ENCODE peak calls at places on chromosome 11, in ten cellular contexts. One of them, this sample, is unnamed.

GRCh38 chr11:109853156-109853776 is 239.9 kb upstream of the ZC3H12C start:
- DNase-seq in kidney: no peak
- DNase-seq in mammary epithelial cell: peak
- DNase-seq in IMR-90: peak
- DNase-seq in tibial artery: no peak
- DNase-seq in pancreas: no peak
- DNase-seq in OCI-LY7: peak
- DNase-seq in heart left ventricle: no peak
- DNase-seq in WERI-Rb-1: peak
- DNase-seq in gastrocnemius medialis: no peak
- DNase-seq in this sample: no peak

GRCh38 chr11:64918056-64918455 is 1.0 kb upstream of the ATG2A start:
- DNase-seq in kidney: no peak
- DNase-seq in mammary epithelial cell: no peak
- DNase-seq in IMR-90: peak
- DNase-seq in tibial artery: no peak
- DNase-seq in pancreas: no peak
- DNase-seq in OCI-LY7: peak
- DNase-seq in heart left ventricle: no peak
- DNase-seq in WERI-Rb-1: no peak
- DNase-seq in gastrocnemius medialis: no peak
- DNase-seq in this sample: no peak

GRCh38 chr11:44502506-44502905 is 63.0 kb upstream of the CD82 start:
- DNase-seq in kidney: no peak
- DNase-seq in mammary epithelial cell: no peak
- DNase-seq in IMR-90: no peak
- DNase-seq in tibial artery: no peak
- DNase-seq in pancreas: no peak
- DNase-seq in OCI-LY7: no peak
- DNase-seq in heart left ventricle: no peak
- DNase-seq in WERI-Rb-1: no peak
- DNase-seq in gastrocnemius medialis: no peak
- DNase-seq in this sample: no peak

GRCh38 chr11:6545917-6546605 is 49.0 kb downstream of the DNHD1 start:
- DNase-seq in kidney: no peak
- DNase-seq in mammary epithelial cell: no peak
- DNase-seq in IMR-90: no peak
- DNase-seq in tibial artery: no peak
- DNase-seq in pancreas: peak
- DNase-seq in OCI-LY7: no peak
- DNase-seq in heart left ventricle: peak
- DNase-seq in WERI-Rb-1: no peak
- DNase-seq in gastrocnemius medialis: peak
- DNase-seq in this sample: no peak

GRCh38 chr11:105144887-105145286 is 5.3 kb upstream of the CARD18 start:
- DNase-seq in kidney: no peak
- DNase-seq in mammary epithelial cell: peak
- DNase-seq in IMR-90: peak
- DNase-seq in tibial artery: no peak
- DNase-seq in pancreas: no peak
- DNase-seq in OCI-LY7: no peak
- DNase-seq in heart left ventricle: no peak
- DNase-seq in WERI-Rb-1: no peak
- DNase-seq in gastrocnemius medialis: no peak
- DNase-seq in this sample: no peak

GRCh38 chr11:26830218-26830617 is 108.4 kb upstream of the SLC5A12 start:
- DNase-seq in kidney: no peak
- DNase-seq in mammary epithelial cell: no peak
- DNase-seq in IMR-90: no peak
- DNase-seq in tibial artery: no peak
- DNase-seq in pancreas: no peak
- DNase-seq in OCI-LY7: no peak
- DNase-seq in heart left ventricle: no peak
- DNase-seq in WERI-Rb-1: no peak
- DNase-seq in gastrocnemius medialis: no peak
- DNase-seq in this sample: no peak

GRCh38 chr11:91093141-91093540 is 870.3 kb upstream of the CHORDC1 start:
- DNase-seq in kidney: no peak
- DNase-seq in mammary epithelial cell: no peak
- DNase-seq in IMR-90: no peak
- DNase-seq in tibial artery: no peak
- DNase-seq in pancreas: no peak
- DNase-seq in OCI-LY7: no peak
- DNase-seq in heart left ventricle: no peak
- DNase-seq in WERI-Rb-1: no peak
- DNase-seq in gastrocnemius medialis: no peak
- DNase-seq in this sample: no peak

GRCh38 chr11:130827697-130828377 is 88.4 kb downstream of the SNX19 start:
- DNase-seq in kidney: peak
- DNase-seq in mammary epithelial cell: peak
- DNase-seq in IMR-90: peak
- DNase-seq in tibial artery: peak
- DNase-seq in pancreas: peak
- DNase-seq in OCI-LY7: no peak
- DNase-seq in heart left ventricle: peak
- DNase-seq in WERI-Rb-1: peak
- DNase-seq in gastrocnemius medialis: peak
- DNase-seq in this sample: peak

GRCh38 chr11:66073669-66074068 is 3.6 kb downstream of the PACS1 start:
- DNase-seq in kidney: no peak
- DNase-seq in mammary epithelial cell: no peak
- DNase-seq in IMR-90: no peak
- DNase-seq in tibial artery: no peak
- DNase-seq in pancreas: no peak
- DNase-seq in OCI-LY7: no peak
- DNase-seq in heart left ventricle: no peak
- DNase-seq in WERI-Rb-1: no peak
- DNase-seq in gastrocnemius medialis: no peak
- DNase-seq in this sample: no peak

GRCh38 chr11:113473983-113474361 is 1.2 kb downstream of the DRD2 start:
- DNase-seq in kidney: no peak
- DNase-seq in mammary epithelial cell: no peak
- DNase-seq in IMR-90: no peak
- DNase-seq in tibial artery: no peak
- DNase-seq in pancreas: no peak
- DNase-seq in OCI-LY7: no peak
- DNase-seq in heart left ventricle: no peak
- DNase-seq in WERI-Rb-1: no peak
- DNase-seq in gastrocnemius medialis: no peak
- DNase-seq in this sample: no peak

DNA sequence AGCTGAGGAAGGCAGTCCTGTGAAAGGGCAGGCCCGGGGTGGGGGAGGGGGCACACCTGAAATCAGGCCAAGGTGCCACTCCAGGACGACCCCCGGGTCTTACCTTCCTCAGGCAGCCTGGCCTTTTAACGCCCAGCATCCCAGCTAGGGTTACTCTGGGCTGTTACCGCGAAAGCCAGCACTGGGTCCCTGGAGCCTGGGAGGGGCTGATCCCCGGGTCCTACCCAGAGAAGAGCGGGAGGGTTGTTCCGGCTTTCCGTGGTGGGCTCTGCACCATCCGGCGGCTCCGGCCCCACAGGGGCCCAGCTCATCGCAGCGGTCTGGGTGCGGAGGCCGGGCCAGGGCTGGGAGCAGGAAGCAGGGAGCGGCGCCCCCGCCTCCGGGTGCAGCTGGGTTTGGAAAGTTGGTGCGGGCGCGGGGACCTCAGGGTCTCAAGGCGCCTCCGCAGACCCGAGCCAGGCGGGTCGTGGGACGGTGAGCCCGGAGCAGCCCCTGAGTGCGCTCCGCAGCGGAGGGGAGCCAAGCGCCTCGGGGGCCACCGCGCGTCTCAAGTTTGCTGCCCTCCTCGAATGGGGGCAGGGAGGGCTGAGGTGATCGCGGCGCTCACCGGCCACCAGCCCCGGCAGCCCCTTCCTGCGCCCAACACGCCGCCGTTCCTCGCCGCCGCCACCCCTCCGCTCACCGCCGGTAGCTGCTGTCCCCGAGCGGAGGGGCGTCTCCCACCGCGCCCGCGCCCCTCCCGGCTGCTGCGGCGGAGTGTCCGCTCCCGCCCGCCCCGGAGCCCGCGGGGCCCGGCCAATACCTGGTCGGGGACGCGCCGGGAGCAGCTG is 831 bp downstream of the CHST1 start:
- DNase-seq in kidney: peak
- DNase-seq in mammary epithelial cell: no peak
- DNase-seq in IMR-90: no peak
- DNase-seq in tibial artery: no peak
- DNase-seq in pancreas: no peak
- DNase-seq in OCI-LY7: no peak
- DNase-seq in heart left ventricle: no peak
- DNase-seq in WERI-Rb-1: no peak
- DNase-seq in gastrocnemius medialis: no peak
- DNase-seq in this sample: no peak
- H3K4me3 ChIP-seq in kidney: peak
- H3K4me3 ChIP-seq in mammary epithelial cell: peak
- H3K4me3 ChIP-seq in IMR-90: peak
- H3K4me3 ChIP-seq in tibial artery: peak
- H3K4me3 ChIP-seq in pancreas: peak
- H3K4me3 ChIP-seq in OCI-LY7: no peak
- H3K4me3 ChIP-seq in heart left ventricle: peak
- H3K4me3 ChIP-seq in WERI-Rb-1: peak
- H3K4me3 ChIP-seq in gastrocnemius medialis: peak
- H3K4me3 ChIP-seq in this sample: peak

GRCh38 chr11:72431846-72432245 is 2.5 kb downstream of the CLPB start:
- DNase-seq in kidney: no peak
- DNase-seq in mammary epithelial cell: no peak
- DNase-seq in IMR-90: no peak
- DNase-seq in tibial artery: no peak
- DNase-seq in pancreas: no peak
- DNase-seq in OCI-LY7: no peak
- DNase-seq in heart left ventricle: no peak
- DNase-seq in WERI-Rb-1: no peak
- DNase-seq in gastrocnemius medialis: no peak
- DNase-seq in this sample: no peak
- H3K4me3 ChIP-seq in kidney: no peak
- H3K4me3 ChIP-seq in mammary epithelial cell: no peak
- H3K4me3 ChIP-seq in IMR-90: no peak
- H3K4me3 ChIP-seq in tibial artery: no peak
- H3K4me3 ChIP-seq in pancreas: no peak
- H3K4me3 ChIP-seq in OCI-LY7: no peak
- H3K4me3 ChIP-seq in heart left ventricle: no peak
- H3K4me3 ChIP-seq in WERI-Rb-1: no peak
- H3K4me3 ChIP-seq in gastrocnemius medialis: no peak
- H3K4me3 ChIP-seq in this sample: no peak

DNA sequence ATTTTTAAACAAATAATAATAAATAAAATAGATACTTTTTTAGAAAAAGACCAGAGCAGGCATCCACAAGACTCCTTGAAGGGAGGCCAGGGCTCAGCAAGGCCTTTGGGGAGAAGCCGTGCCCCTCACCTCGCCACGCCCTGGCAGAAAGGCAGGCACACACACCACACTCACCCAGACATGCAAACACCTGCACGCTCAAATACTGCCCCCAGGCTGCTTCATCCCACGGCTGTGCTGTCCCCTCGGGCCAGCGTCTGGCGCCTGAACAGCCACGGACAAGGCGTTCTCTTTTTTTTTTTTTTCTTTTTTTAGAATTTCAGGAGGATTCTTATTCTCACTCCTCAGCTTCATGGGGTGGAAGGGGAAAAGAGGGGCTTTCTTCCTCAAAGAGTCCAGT is 1.5 kb downstream of the FADS3 start:
- DNase-seq in kidney: no peak
- DNase-seq in mammary epithelial cell: no peak
- DNase-seq in IMR-90: no peak
- DNase-seq in tibial artery: no peak
- DNase-seq in pancreas: no peak
- DNase-seq in OCI-LY7: no peak
- DNase-seq in heart left ventricle: no peak
- DNase-seq in WERI-Rb-1: no peak
- DNase-seq in gastrocnemius medialis: no peak
- DNase-seq in this sample: no peak
- H3K4me3 ChIP-seq in kidney: peak
- H3K4me3 ChIP-seq in mammary epithelial cell: peak
- H3K4me3 ChIP-seq in IMR-90: peak
- H3K4me3 ChIP-seq in tibial artery: peak
- H3K4me3 ChIP-seq in pancreas: no peak
- H3K4me3 ChIP-seq in OCI-LY7: peak
- H3K4me3 ChIP-seq in heart left ventricle: peak
- H3K4me3 ChIP-seq in WERI-Rb-1: no peak
- H3K4me3 ChIP-seq in gastrocnemius medialis: peak
- H3K4me3 ChIP-seq in this sample: peak

GRCh38 chr11:125064070-125064469 is 965 bp downstream of the SLC37A2 start:
- DNase-seq in kidney: no peak
- DNase-seq in mammary epithelial cell: no peak
- DNase-seq in IMR-90: no peak
- DNase-seq in tibial artery: no peak
- DNase-seq in pancreas: no peak
- DNase-seq in OCI-LY7: no peak
- DNase-seq in heart left ventricle: no peak
- DNase-seq in WERI-Rb-1: no peak
- DNase-seq in gastrocnemius medialis: no peak
- DNase-seq in this sample: no peak
- H3K4me3 ChIP-seq in kidney: peak
- H3K4me3 ChIP-seq in mammary epithelial cell: peak
- H3K4me3 ChIP-seq in IMR-90: no peak
- H3K4me3 ChIP-seq in tibial artery: peak
- H3K4me3 ChIP-seq in pancreas: no peak
- H3K4me3 ChIP-seq in OCI-LY7: no peak
- H3K4me3 ChIP-seq in heart left ventricle: no peak
- H3K4me3 ChIP-seq in WERI-Rb-1: no peak
- H3K4me3 ChIP-seq in gastrocnemius medialis: peak
- H3K4me3 ChIP-seq in this sample: peak

GRCh38 chr11:31810779-31811647 is at the start of gene PAX6:
- DNase-seq in kidney: peak
- DNase-seq in mammary epithelial cell: peak
- DNase-seq in IMR-90: peak
- DNase-seq in tibial artery: no peak
- DNase-seq in pancreas: peak
- DNase-seq in OCI-LY7: no peak
- DNase-seq in heart left ventricle: no peak
- DNase-seq in WERI-Rb-1: no peak
- DNase-seq in gastrocnemius medialis: no peak
- DNase-seq in this sample: no peak
- H3K4me3 ChIP-seq in kidney: peak
- H3K4me3 ChIP-seq in mammary epithelial cell: peak
- H3K4me3 ChIP-seq in IMR-90: peak
- H3K4me3 ChIP-seq in tibial artery: peak
- H3K4me3 ChIP-seq in pancreas: peak
- H3K4me3 ChIP-seq in OCI-LY7: no peak
- H3K4me3 ChIP-seq in heart left ventricle: peak
- H3K4me3 ChIP-seq in WERI-Rb-1: peak
- H3K4me3 ChIP-seq in gastrocnemius medialis: peak
- H3K4me3 ChIP-seq in this sample: peak

GRCh38 chr11:613369-613968 is 2.3 kb downstream of the IRF7 start:
- DNase-seq in kidney: peak
- DNase-seq in mammary epithelial cell: peak
- DNase-seq in IMR-90: no peak
- DNase-seq in tibial artery: peak
- DNase-seq in pancreas: peak
- DNase-seq in OCI-LY7: peak
- DNase-seq in heart left ventricle: peak
- DNase-seq in WERI-Rb-1: peak
- DNase-seq in gastrocnemius medialis: peak
- DNase-seq in this sample: peak
- H3K4me3 ChIP-seq in kidney: no peak
- H3K4me3 ChIP-seq in mammary epithelial cell: no peak
- H3K4me3 ChIP-seq in IMR-90: no peak
- H3K4me3 ChIP-seq in tibial artery: no peak
- H3K4me3 ChIP-seq in pancreas: no peak
- H3K4me3 ChIP-seq in OCI-LY7: no peak
- H3K4me3 ChIP-seq in heart left ventricle: no peak
- H3K4me3 ChIP-seq in WERI-Rb-1: no peak
- H3K4me3 ChIP-seq in gastrocnemius medialis: no peak
- H3K4me3 ChIP-seq in this sample: no peak

This sample was measured in thoracic aorta.